ENCODE peak calls at places on chromosome 21, in ten cellular contexts. S is mammary epithelial cell; G is CD8-positive, alpha-beta memory T cell; B is uterus; E is heart left ventricle; R is SJSA1; L is cardiac muscle cell; D is IMR-90; P is PC-3; K is right lobe of liver. A is an unnamed sample.

GRCh38 chr21:43703068-43703880 is 15.7 kb upstream of the PDXK start:
- DNase-seq in S (no peak), G (peak; percentile 34), B (no peak), E (no peak), R (no peak), L (peak; percentile 64), D (peak; percentile 68), P (no peak), K (no peak), A (peak; percentile 74)

GRCh38 chr21:16117331-16117730 is 387.5 kb downstream of the USP25 start:
- DNase-seq in S (no peak), G (no peak), B (no peak), E (no peak), R (no peak), L (no peak), D (no peak), P (no peak), K (no peak), A (no peak)

GRCh38 chr21:37413553-37414291 is 47.1 kb downstream of the DYRK1A start:
- DNase-seq in S (no peak), G (no peak), B (no peak), E (no peak), R (no peak), L (no peak), D (no peak), P (no peak), K (no peak), A (no peak)

GRCh38 chr21:37915941-37916794 is at the start of gene KCNJ6:
- DNase-seq in S (peak; percentile 37), G (no peak), B (no peak), E (peak; percentile 66), R (peak; percentile 76), L (peak; percentile 87), D (peak; percentile 52), P (no peak), K (peak; percentile 62), A (peak; percentile 41)

GRCh38 chr21:31728952-31729351 is 3.0 kb downstream of the SCAF4 start:
- DNase-seq in S (no peak), G (no peak), B (no peak), E (no peak), R (no peak), L (no peak), D (peak; percentile 25), P (no peak), K (no peak), A (no peak)

GRCh38 chr21:27703806-27704205 is 736.9 kb upstream of the ADAMTS5 start:
- DNase-seq in S (no peak), G (no peak), B (peak; percentile 21), E (no peak), R (no peak), L (no peak), D (no peak), P (no peak), K (no peak), A (no peak)

GRCh38 chr21:32336711-32337110 is 38.1 kb downstream of the MRAP start:
- DNase-seq in S (peak; percentile 32), G (no peak), B (no peak), E (no peak), R (no peak), L (no peak), D (peak; percentile 56), P (peak; percentile 39), K (no peak), A (no peak)

GRCh38 chr21:37710555-37711293 is 205.5 kb downstream of the KCNJ6 start:
- DNase-seq in S (no peak), G (no peak), B (no peak), E (no peak), R (peak; percentile 4), L (peak; percentile 19), D (peak; percentile 68), P (peak; percentile 43), K (no peak), A (peak; percentile 71)

GRCh38 chr21:17921579-17922530 is 102.7 kb upstream of the C21orf91 start:
- DNase-seq in S (peak; percentile 97), G (no peak), B (peak; percentile 61), E (no peak), R (no peak), L (no peak), D (peak; percentile 65), P (peak; percentile 85), K (no peak), A (peak; percentile 85)

GRCh38 chr21:18499761-18500376 is 96.3 kb upstream of the TMPRSS15 start:
- DNase-seq in S (no peak), G (peak; percentile 0), B (no peak), E (no peak), R (peak; percentile 1), L (peak; percentile 71), D (peak; percentile 13), P (peak; percentile 69), K (no peak), A (peak; percentile 52)

GRCh38 chr21:34667761-34668160 is 1.0 kb upstream of the CLIC6 start:
- DNase-seq in S (no peak), G (no peak), B (no peak), E (no peak), R (no peak), L (no peak), D (no peak), P (no peak), K (no peak), A (no peak)
- H3K27ac ChIP-seq in S (no peak overlapping the region), G (no peak overlapping the region), B (no peak overlapping the region), E (no peak overlapping the region), R (no peak overlapping the region), L (no peak overlapping the region), D (no peak overlapping the region), P (no peak overlapping the region), K (no peak overlapping the region), A (no peak overlapping the region)

DNA sequence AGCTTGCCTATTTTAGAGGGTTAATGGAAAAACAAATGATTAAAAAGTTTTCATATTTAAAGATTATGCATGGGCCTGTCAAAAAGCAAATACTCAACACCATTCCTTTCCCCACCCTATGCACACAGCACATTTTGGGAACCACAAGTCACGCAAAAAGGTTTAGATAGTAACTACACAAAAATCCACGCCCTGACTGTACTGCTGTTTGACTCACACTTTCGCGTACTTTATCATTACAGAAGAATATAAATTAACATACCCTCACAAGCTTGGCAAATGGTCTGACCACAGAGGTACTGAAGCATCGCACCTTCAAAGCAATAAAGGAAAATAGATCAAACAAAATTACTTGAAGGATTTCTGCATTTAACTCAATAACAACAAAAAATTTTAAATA is 1.4 kb downstream of the ATP5PO start:
- DNase-seq in S (peak; percentile 9), G (no peak), B (no peak), E (no peak), R (no peak), L (no peak), D (no peak), P (peak; percentile 50), K (no peak), A (peak; percentile 57)
- H3K27ac ChIP-seq in S (peak overlapping the region; percentile 77), G (peak overlapping the region; percentile 89), B (no peak overlapping the region), E (peak overlapping the region; percentile 99), R (no peak overlapping the region), L (no peak overlapping the region), D (no peak overlapping the region), P (peak overlapping the region; percentile 36), K (no peak overlapping the region), A (no peak overlapping the region)

GRCh38 chr21:35923971-35924370 is 136.4 kb downstream of the SETD4 start:
- DNase-seq in S (peak; percentile 31), G (no peak), B (no peak), E (no peak), R (no peak), L (no peak), D (no peak), P (no peak), K (no peak), A (no peak)

GRCh38 chr21:35927262-35927661 is 133.1 kb downstream of the SETD4 start:
- DNase-seq in S (no peak), G (no peak), B (no peak), E (no peak), R (no peak), L (no peak), D (no peak), P (no peak), K (no peak), A (no peak)

GRCh38 chr21:35924714-35925301 is 135.5 kb downstream of the SETD4 start:
- DNase-seq in S (peak; percentile 99), G (no peak), B (no peak), E (no peak), R (no peak), L (no peak), D (peak; percentile 96), P (peak; percentile 72), K (no peak), A (peak; percentile 96)

GRCh38 chr21:35926003-35926541 is 134.3 kb downstream of the SETD4 start:
- DNase-seq in S (no peak), G (no peak), B (no peak), E (no peak), R (no peak), L (no peak), D (no peak), P (no peak), K (no peak), A (no peak)

DNA sequence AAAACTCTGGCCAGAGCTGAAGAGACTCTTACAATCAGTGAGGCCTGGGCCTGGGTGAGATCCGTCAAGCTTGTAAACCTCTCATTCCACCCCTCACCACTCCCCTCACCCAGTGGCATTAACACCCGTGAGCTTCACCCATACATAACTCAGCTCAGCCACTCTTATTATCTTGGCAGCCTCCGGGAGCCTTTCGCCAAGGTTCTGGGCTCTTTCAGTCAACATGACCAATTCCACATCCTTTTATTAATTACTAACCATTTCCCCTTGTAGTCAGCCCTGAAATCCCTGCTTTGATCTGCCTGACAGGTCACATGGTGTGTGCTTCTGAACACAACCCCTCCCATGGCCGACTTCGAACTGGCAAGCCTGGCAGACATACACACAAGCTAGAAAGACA is 134.8 kb downstream of the SETD4 start:
- DNase-seq in S (peak; percentile 58), G (no peak), B (no peak), E (no peak), R (no peak), L (peak; percentile 46), D (peak; percentile 18), P (peak; percentile 34), K (no peak), A (peak; percentile 58)
- H3K27ac ChIP-seq in S (peak overlapping the region; percentile 30), G (no peak overlapping the region), B (no peak overlapping the region), E (no peak overlapping the region), R (no peak overlapping the region), L (no peak overlapping the region), D (no peak overlapping the region), P (peak overlapping the region; percentile 62), K (no peak overlapping the region), A (peak overlapping the region; percentile 70)

DNA sequence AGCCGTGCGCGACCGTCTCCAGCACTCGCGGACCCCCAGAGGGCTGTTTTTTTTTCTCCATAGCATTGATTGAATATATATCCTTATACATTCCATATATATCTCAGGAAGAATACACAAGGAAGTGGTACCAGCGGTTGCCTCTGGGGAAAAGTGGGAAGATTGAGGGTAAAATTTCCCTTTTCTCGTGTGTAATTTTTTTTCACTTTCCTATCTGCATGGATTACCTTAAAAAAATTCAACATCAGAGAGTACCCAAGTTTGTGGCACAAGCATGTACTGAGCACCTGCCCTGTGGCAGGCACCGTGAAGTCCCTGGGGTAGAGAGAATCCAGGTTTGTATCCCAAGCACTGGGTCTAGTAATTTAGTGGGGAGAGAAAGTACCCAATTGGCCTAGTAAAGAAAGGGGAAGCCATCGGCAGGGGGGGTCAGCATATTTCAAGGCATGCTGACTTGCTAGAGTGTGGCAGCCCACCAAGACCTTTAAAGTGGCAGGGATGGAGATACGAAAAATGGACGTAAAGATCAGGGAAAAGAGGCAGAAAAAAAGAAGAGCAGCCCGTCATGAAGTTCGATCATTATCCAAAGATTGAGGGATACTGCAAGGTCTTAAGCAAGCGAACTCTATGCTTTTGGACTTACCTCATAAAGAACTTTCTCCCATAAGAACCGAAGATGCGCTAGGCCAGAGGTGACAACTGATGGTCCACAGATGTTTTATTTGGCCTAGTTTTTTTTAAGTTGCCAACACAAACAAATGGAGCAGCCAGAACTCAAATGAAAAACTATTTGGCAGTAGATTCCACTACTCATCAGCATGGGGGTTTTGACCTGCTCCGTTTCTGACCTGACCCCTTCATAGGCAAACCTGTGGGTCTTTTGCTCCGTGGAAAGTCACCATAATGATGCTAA is 1.5 kb upstream of the HMGN1 start:
- DNase-seq in S (no peak), G (no peak), B (no peak), E (no peak), R (no peak), L (no peak), D (no peak), P (no peak), K (no peak), A (no peak)
- H3K27ac ChIP-seq in S (peak overlapping the region; percentile 63), G (peak overlapping the region; percentile 92), B (peak overlapping the region; percentile 99), E (peak overlapping the region; percentile 94), R (no peak overlapping the region), L (peak overlapping the region; percentile 92), D (no peak overlapping the region), P (peak overlapping the region; percentile 85), K (peak overlapping the region; percentile 91), A (no peak overlapping the region)

A was measured in fibroblast of lung.